ENCODE peak calls at places on chromosomes 16 and 17, in four cellular contexts. F, L, X and O are unnamed samples.

GRCh38 chr16:31569360-31569717 is 41.6 kb downstream of the AHSP start:
- DNase-seq in F (no peak), X (no peak), L (no peak), O (no peak)

GRCh38 chr17:67223924-67224323 is 21.1 kb downstream of the HELZ start:
- DNase-seq in L (no peak), X (no peak), F (no peak), O (no peak)

GRCh38 chr16:31268891-31269290 is 9.1 kb downstream of the ITGAM start:
- DNase-seq in L (no peak), F (no peak), X (no peak), O (no peak)

GRCh38 chr17:61444831-61445230 is 7.4 kb upstream of the TBX4 start:
- DNase-seq in X (no peak), L (no peak), F (peak), O (no peak)

GRCh38 chr17:38324732-38325131 is 19.0 kb downstream of the GPR179 start:
- DNase-seq in X (no peak), F (no peak), L (no peak), O (no peak)

GRCh38 chr16:50295541-50296132 is 29.3 kb downstream of the ADCY7 start:
- DNase-seq in X (no peak), F (no peak), L (no peak), O (no peak)

GRCh38 chr16:35208001-35208935 is 1748.9 kb downstream of the TP53TG3F start:
- DNase-seq in X (no peak), L (no peak), F (no peak), O (no peak)

GRCh38 chr16:71781741-71782140 is 26.9 kb downstream of the AP1G1 start:
- DNase-seq in F (peak), X (no peak), L (no peak), O (no peak)

GRCh38 chr16:54787045-54787444 is 143.6 kb upstream of the IRX5 start:
- DNase-seq in L (no peak), F (no peak), X (no peak), O (no peak)

GRCh38 chr16:53666816-53667415 is 36.7 kb downstream of the RPGRIP1L start:
- DNase-seq in L (no peak), X (no peak), F (peak), O (no peak)

GRCh38 chr16:77212736-77213541 is 13.7 kb downstream of the SYCE1L start:
- DNase-seq in L (no peak), X (peak), F (peak), O (peak)

GRCh38 chr16:75012380-75013081 is 13.7 kb downstream of the ZNRF1 start:
- DNase-seq in L (no peak), X (no peak), F (no peak), O (no peak)

GRCh38 chr16:982152-983043 is 828 bp downstream of the SOX8 start:
- DNase-seq in F (peak), L (no peak), X (no peak), O (no peak)

GRCh38 chr17:48871551-48872351 is 20.8 kb upstream of the ATP5MC1 start:
- DNase-seq in X (peak), F (no peak), L (no peak), O (peak)

GRCh38 chr17:57106107-57106835 is 21.2 kb downstream of the AKAP1 start:
- DNase-seq in X (peak), L (no peak), F (no peak), O (peak)

DNA sequence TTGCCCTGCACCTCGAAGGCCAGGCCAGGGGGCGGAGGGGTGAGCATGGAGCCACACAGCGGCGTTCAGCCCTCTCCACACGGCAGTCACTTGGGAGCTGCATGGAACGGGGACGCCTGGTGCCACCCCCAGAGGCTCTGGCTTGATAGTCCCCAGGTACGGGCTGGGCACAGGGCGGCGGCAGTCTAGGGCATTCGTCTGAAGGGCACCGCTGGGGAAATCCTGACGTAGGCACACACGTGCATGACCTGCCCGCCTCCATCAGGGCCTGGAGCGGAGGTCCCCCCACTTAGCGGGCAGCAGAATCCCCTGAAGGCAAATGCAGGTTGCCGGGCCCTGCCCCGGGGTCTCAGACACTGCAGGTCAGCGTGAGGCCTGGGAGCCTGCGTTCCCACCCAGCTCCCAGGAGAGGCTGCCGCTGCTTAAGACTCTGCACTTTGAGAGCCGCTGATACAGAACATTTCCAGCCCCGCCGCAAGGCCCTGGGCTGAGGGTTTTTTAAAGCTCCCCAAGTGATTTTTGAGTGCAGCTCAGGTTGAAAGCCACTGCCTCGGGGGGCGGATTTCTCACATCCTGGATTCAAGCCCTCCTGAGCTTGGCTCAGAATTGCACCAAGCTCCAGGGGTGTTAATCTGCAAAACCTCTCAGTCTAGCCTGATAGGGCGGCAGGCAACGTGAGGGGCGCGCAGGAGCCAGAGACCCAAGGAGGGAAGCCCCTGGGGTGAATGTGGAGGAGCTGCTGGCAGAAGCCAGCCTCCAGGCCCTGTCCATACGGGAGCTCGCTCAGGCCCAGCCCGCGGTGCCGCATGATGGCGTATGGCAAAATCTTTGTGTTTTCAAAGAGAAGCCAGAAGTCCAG is 182.4 kb upstream of the GSE1 start:
- DNase-seq in L (no peak), X (peak), F (no peak), O (no peak)
- TF ChIP-seq CTCF in L (no peak), X (no peak), F (no peak), O (no peak)

DNA sequence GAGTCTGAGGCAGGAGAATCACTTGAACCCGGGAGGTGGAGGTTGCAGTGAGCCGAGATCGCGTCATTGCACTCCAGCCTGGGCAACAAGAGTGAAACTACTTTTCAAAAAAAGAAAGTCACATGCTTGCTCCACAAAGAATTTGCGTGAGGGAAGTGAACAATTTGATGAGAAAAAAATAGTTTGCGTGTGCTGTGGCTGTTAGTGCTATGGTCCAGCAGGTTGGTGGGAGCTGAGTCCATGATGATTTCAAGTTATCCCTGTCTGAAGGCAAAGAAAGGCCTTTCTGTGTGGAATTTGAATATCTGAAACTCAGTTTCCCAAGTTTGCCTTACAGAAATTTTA is 21.0 kb downstream of the PRCD start:
- DNase-seq in F (no peak), X (no peak), L (no peak), O (no peak)
- TF ChIP-seq CTCF in F (no peak), X (no peak), L (no peak), O (no peak)

DNA sequence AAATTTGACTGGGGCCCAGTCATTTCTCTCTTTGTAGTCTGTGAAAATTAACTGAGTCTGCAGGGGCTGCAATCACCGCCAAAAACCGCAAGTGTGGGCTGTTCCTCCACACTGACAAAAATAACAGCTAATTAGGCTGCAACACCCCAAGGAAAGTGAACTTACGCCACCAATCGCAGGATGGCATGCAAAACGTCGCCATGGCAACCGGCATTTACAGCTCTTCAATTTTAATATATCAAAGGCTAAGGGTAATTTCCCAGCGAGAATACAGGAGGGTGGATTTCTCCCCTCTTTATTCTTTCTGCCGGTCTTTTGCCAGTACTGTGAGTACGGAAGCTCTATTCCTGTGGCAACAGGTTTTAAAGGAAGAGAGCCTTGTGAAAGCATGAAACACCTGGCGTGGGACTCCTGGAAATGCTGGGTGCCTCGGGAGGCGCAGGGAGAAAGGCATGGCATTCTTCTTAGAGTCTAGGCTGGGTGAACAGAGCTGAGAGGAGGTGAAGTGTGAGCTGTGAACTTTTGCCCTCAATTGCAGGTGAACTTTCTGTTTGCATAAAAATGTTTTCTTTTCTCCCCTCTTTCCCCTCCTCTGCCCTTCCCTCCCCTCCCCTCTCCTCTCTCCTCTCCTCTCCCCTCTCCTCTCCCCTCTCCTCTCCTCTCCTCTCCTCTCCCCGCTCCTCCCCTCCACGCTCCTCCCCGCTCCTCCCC is 399.7 kb downstream of the XYLT1 start:
- DNase-seq in L (no peak), F (peak), X (peak), O (no peak)
- TF ChIP-seq CTCF in L (no peak), F (no peak), X (no peak), O (no peak)

DNA sequence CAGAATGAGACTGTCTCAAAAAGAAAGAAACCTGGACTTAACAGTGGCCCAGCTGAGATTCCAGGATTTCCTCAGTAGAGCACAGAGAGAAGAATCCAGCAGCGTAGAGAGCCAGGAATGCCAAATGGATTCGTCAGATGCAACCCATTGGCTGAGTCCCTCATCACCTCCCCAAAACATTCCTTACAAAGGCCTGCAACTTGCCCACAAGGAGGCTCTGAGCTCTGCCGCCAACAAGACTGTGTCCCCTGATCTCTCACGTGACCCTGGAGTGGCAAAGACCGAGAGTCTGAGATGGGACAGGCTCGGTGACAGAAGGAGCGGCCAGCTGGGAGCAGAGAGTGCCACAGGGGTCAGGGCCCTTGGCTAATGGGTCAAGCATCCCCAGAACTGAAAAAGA is 6.9 kb upstream of the CHMP6 start:
- DNase-seq in L (no peak), X (no peak), F (peak), O (no peak)
- TF ChIP-seq CTCF in L (no peak), X (no peak), F (peak), O (no peak)

DNA sequence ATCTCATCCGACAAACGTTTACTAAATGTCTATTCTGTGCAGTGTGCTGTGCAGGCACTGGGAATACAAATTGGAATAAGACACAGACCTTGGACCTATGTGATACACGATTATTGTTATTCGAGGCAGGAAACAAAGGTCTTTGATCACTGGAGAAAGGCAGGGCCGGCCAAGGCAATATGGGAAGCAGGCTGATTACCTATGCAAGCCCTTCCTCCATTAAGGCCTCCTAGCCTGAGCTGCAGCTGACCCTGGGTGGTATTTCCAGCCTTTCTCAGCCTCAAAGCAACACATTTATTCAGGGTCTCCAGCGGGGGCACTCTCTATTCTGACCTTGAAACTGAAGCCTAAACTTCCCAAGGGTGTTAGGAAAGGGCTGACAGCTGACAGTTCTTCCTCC is 13.4 kb downstream of the ST6GALNAC1 start:
- DNase-seq in F (no peak), L (no peak), X (no peak), O (no peak)
- TF ChIP-seq CTCF in F (no peak), L (no peak), X (no peak), O (no peak)

DNA sequence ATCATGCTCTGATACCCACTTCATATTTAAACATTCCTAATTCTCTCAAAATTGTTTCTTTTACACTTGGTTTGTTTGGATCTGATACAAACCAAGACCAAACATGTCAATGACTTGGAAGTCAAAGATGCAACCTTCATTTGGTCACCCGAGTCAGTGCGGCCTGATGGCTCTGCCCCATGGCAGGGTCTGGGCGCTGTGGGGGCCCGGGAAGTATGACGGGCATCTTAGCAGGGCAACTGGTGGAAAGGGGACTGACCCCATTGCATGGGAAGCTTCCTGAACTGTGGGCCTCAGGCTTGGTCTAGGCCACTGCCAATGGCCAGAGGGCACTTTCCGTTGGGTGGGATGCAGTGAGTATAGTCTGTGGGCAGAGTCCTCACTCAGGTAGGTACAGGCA is 178.0 kb downstream of the KATNIP start:
- DNase-seq in F (no peak), X (no peak), L (no peak), O (no peak)
- TF ChIP-seq CTCF in F (no peak), X (no peak), L (no peak), O (no peak)

GRCh38 chr16:85195271-85195647 is 83.0 kb upstream of the CIBAR2 start:
- DNase-seq in F (no peak), L (no peak), X (no peak), O (no peak)
- TF ChIP-seq CTCF in F (no peak), L (no peak), X (no peak), O (no peak)